ENCODE peak calls at places on chromosomes 3 and 15, in five cellular contexts. A, X, P, B and L are unnamed samples.

GRCh38 chr3:65178703-65179102 is 490.9 kb upstream of the ADAMTS9 start:
- DNase-seq in A (no peak), X (no peak), P (no peak), B (no peak), L (no peak)

GRCh38 chr3:126347543-126348161 is 9.6 kb downstream of the KLF15 start:
- DNase-seq in A (peak; percentile 8), X (no peak), P (no peak), B (no peak), L (no peak)

GRCh38 chr15:67048281-67049279 is 16.8 kb upstream of the SMAD3 start:
- DNase-seq in A (peak; percentile 27), X (peak; percentile 91), P (no peak), B (no peak), L (peak; percentile 79)

GRCh38 chr3:195105841-195106417 is 165.0 kb downstream of the XXYLT1 start:
- DNase-seq in A (no peak), X (no peak), P (no peak), B (no peak), L (no peak)

GRCh38 chr15:45499426-45499825 is 23.1 kb downstream of the SLC30A4 start:
- DNase-seq in A (no peak), X (no peak), P (no peak), B (no peak), L (no peak)

GRCh38 chr3:74027121-74027520 is 402.4 kb upstream of the PDZRN3 start:
- DNase-seq in A (no peak), X (no peak), P (no peak), B (no peak), L (no peak)

GRCh38 chr3:146503459-146504202 is 34.3 kb upstream of the PLSCR2 start:
- DNase-seq in A (no peak), X (peak; percentile 37), P (no peak), B (no peak), L (no peak)

GRCh38 chr3:53231532-53232511 is 24.0 kb downstream of the TKT start:
- DNase-seq in A (no peak), X (no peak), P (no peak), B (no peak), L (no peak)

GRCh38 chr3:113838631-113839209 is at the start of gene GRAMD1C:
- DNase-seq in A (peak; percentile 83), X (peak; percentile 91), P (peak; percentile 91), B (peak; percentile 97), L (peak; percentile 88)

GRCh38 chr15:40445411-40446055 is 4.8 kb downstream of the BAHD1 start:
- DNase-seq in A (no peak), X (no peak), P (no peak), B (no peak), L (no peak)

GRCh38 chr15:95826388-95826781 is 504.1 kb upstream of the NR2F2 start:
- DNase-seq in A (no peak), X (no peak), P (no peak), B (no peak), L (no peak)

GRCh38 chr3:115301364-115301860 is 154.3 kb upstream of the ZBTB20 start:
- DNase-seq in A (no peak), X (no peak), P (no peak), B (no peak), L (no peak)

GRCh38 chr3:113516115-113516505 is 1.2 kb upstream of the SPICE1 start:
- DNase-seq in A (no peak), X (no peak), P (no peak), B (peak; percentile 9), L (no peak)

GRCh38 chr3:13507791-13508339 is 27.8 kb downstream of the HDAC11 start:
- DNase-seq in A (no peak), X (no peak), P (no peak), B (peak; percentile 37), L (no peak)

GRCh38 chr3:32963871-32964270 is 12.4 kb downstream of the CCR4 start:
- DNase-seq in A (no peak), X (no peak), P (no peak), B (no peak), L (no peak)

GRCh38 chr3:13564751-13565560 is 16.0 kb downstream of the FBLN2 start:
- DNase-seq in A (no peak), X (no peak), P (no peak), B (no peak), L (no peak)

GRCh38 chr3:126135398-126136076 is 44.8 kb downstream of the ALDH1L1 start:
- DNase-seq in A (peak; percentile 13), X (peak; percentile 1), P (no peak), B (no peak), L (no peak)

GRCh38 chr3:37096292-37096691 is 78.1 kb downstream of the LRRFIP2 start:
- DNase-seq in A (no peak), X (no peak), P (no peak), B (no peak), L (no peak)

GRCh38 chr15:101489236-101489632 is 273 bp downstream of the PCSK6 start:
- DNase-seq in A (no peak), X (peak; percentile 59), P (no peak), B (peak; percentile 68), L (no peak)

GRCh38 chr3:48125026-48125704 is 63.1 kb downstream of the CDC25A start:
- DNase-seq in A (no peak), X (peak; percentile 38), P (no peak), B (no peak), L (peak; percentile 69)

GRCh38 chr3:59432676-59433075 is 382.9 kb upstream of the CFAP20DC start:
- DNase-seq in A (no peak), X (no peak), P (no peak), B (no peak), L (no peak)

GRCh38 chr15:40389824-40390595 is 7.5 kb downstream of the KNSTRN start:
- DNase-seq in A (no peak), X (no peak), P (no peak), B (no peak), L (no peak)

GRCh38 chr3:107817076-107817475 is 273.8 kb downstream of the CD47 start:
- DNase-seq in A (no peak), X (no peak), P (no peak), B (no peak), L (no peak)

GRCh38 chr3:172294238-172294806 is 153.9 kb downstream of the GHSR start:
- DNase-seq in A (no peak), X (peak; percentile 11), P (no peak), B (no peak), L (no peak)

GRCh38 chr15:74613953-74614743 is 1.5 kb upstream of the CLK3 start:
- DNase-seq in A (peak; percentile 91), X (no peak), P (no peak), B (no peak), L (no peak)

GRCh38 chr3:34284959-34285358 is 486.5 kb downstream of the PDCD6IP start:
- DNase-seq in A (no peak), X (no peak), P (no peak), B (no peak), L (no peak)

GRCh38 chr3:23811919-23812318 is 6.2 kb downstream of the UBE2E1 start:
- DNase-seq in A (no peak), X (no peak), P (no peak), B (no peak), L (no peak)

GRCh38 chr15:52780172-52780980 is 9.8 kb downstream of the ONECUT1 start:
- DNase-seq in A (peak; percentile 35), X (peak; percentile 76), P (peak; percentile 71), B (peak; percentile 73), L (peak; percentile 52)

GRCh38 chr15:25848769-25849430 is 14.2 kb downstream of the ATP10A start:
- DNase-seq in A (no peak), X (no peak), P (no peak), B (peak; percentile 26), L (no peak)

GRCh38 chr15:90020041-90020735 is 19.1 kb downstream of the ZNF710 start:
- DNase-seq in A (no peak), X (peak; percentile 58), P (no peak), B (no peak), L (peak; percentile 73)

GRCh38 chr15:94858011-94858410 is 626.6 kb downstream of the MCTP2 start:
- DNase-seq in A (no peak), X (no peak), P (no peak), B (no peak), L (no peak)

GRCh38 chr3:37024820-37025405 is 31.6 kb downstream of the MLH1 start:
- DNase-seq in A (no peak), X (peak; percentile 4), P (peak; percentile 61), B (no peak), L (no peak)

GRCh38 chr15:39454189-39454986 is 126.5 kb upstream of the THBS1 start:
- DNase-seq in A (no peak), X (peak; percentile 33), P (no peak), B (no peak), L (no peak)

DNA sequence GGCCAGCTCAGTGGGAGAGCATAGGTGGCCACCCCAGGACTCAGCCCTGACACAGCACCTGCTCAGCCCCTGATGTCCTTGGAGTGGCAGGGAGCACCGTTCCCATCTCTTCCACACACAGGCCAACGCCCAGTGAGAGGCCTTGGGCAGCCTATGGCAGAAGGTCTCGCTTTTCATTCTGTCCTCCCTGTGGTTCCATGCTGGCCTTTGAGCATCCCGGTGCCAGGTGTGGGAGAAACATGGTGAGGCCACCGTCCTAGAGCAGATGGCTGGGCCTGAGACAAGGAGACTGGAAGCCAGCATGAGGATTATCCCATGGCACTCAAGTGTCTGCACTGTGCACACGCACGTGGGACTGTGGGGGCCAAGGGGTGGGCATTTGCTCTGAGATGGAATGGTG is 25.1 kb downstream of the ADCY5 start:
- DNase-seq in A (no peak), X (no peak), P (no peak), B (no peak), L (no peak)
- H3K4me3 ChIP-seq in A (no peak overlapping the region), X (no peak overlapping the region), P (no peak overlapping the region), B (no peak overlapping the region), L (no peak overlapping the region)

GRCh38 chr3:78976200-78976599 is 791.6 kb downstream of the ROBO1 start:
- DNase-seq in A (no peak), X (no peak), P (no peak), B (no peak), L (no peak)

GRCh38 chr3:78977073-78977472 is 790.7 kb downstream of the ROBO1 start:
- DNase-seq in A (no peak), X (no peak), P (no peak), B (no peak), L (no peak)

GRCh38 chr3:78978037-78978436 is 789.8 kb downstream of the ROBO1 start:
- DNase-seq in A (no peak), X (no peak), P (no peak), B (no peak), L (no peak)

GRCh38 chr3:78974181-78974770 is 793.5 kb downstream of the ROBO1 start:
- DNase-seq in A (no peak), X (no peak), P (no peak), B (no peak), L (no peak)

GRCh38 chr3:78979083-78979482 is 788.7 kb downstream of the ROBO1 start:
- DNase-seq in A (no peak), X (no peak), P (no peak), B (peak; percentile 83), L (no peak)
- H3K27ac ChIP-seq in A (no peak overlapping the region), X (no peak overlapping the region), P (no peak overlapping the region), B (peak overlapping the region; percentile 95), L (no peak overlapping the region)

GRCh38 chr3:99794485-99794884 is 23.2 kb upstream of the CMSS1 start:
- DNase-seq in A (no peak), X (no peak), P (no peak), B (no peak), L (no peak)

GRCh38 chr3:99789322-99789721 is 28.3 kb upstream of the CMSS1 start:
- DNase-seq in A (no peak), X (peak; percentile 29), P (peak; percentile 23), B (peak; percentile 57), L (peak; percentile 22)
- TF ChIP-seq CTCF in A (peak; percentile 40), X (peak; percentile 45), P (peak; percentile 76), B (peak; percentile 64), L (peak; percentile 43)

GRCh38 chr3:173567997-173568396 is 170.5 kb downstream of the NLGN1 start:
- DNase-seq in A (no peak), X (no peak), P (no peak), B (no peak), L (no peak)

GRCh38 chr3:173568623-173569022 is 171.1 kb downstream of the NLGN1 start:
- DNase-seq in A (no peak), X (no peak), P (no peak), B (no peak), L (no peak)
- H3K4me3 ChIP-seq in A (no peak overlapping the region), X (no peak overlapping the region), P (no peak overlapping the region), B (no peak overlapping the region), L (no peak overlapping the region)